ENCODE peak calls at places on chromosomes 16 and 17, in five cellular contexts. One of them, this sample, is unnamed.

GRCh38 chr17:2695961-2696760 is 15.4 kb downstream of the CLUH start:
- DNase-seq in BE2C: no peak
- DNase-seq in AG09309: no peak
- DNase-seq in left lung: peak
- DNase-seq in Caco-2: peak
- DNase-seq in this sample: no peak

GRCh38 chr17:75153854-75154194 is 488 bp downstream of the JPT1 start:
- DNase-seq in Caco-2: no peak
- DNase-seq in AG09309: no peak
- DNase-seq in left lung: peak
- DNase-seq in BE2C: peak
- DNase-seq in this sample: no peak

GRCh38 chr17:7308625-7309433 is 1.4 kb downstream of the EIF5A start:
- DNase-seq in AG09309: no peak
- DNase-seq in BE2C: peak
- DNase-seq in left lung: peak
- DNase-seq in Caco-2: peak
- DNase-seq in this sample: peak

GRCh38 chr17:82496529-82497434 is 22.8 kb upstream of the FOXK2 start:
- DNase-seq in BE2C: peak
- DNase-seq in AG09309: no peak
- DNase-seq in left lung: peak
- DNase-seq in Caco-2: peak
- DNase-seq in this sample: peak

GRCh38 chr16:88807142-88807625 is 3.6 kb downstream of the CDT1 start:
- DNase-seq in AG09309: no peak
- DNase-seq in BE2C: no peak
- DNase-seq in Caco-2: no peak
- DNase-seq in left lung: no peak
- DNase-seq in this sample: no peak

GRCh38 chr17:70050192-70050591 is 24.8 kb upstream of the KCNJ16 start:
- DNase-seq in left lung: no peak
- DNase-seq in BE2C: no peak
- DNase-seq in AG09309: peak
- DNase-seq in Caco-2: no peak
- DNase-seq in this sample: no peak

GRCh38 chr17:80180192-80180591 is 10.4 kb downstream of the CARD14 start:
- DNase-seq in BE2C: no peak
- DNase-seq in left lung: no peak
- DNase-seq in AG09309: no peak
- DNase-seq in Caco-2: no peak
- DNase-seq in this sample: no peak

GRCh38 chr17:78707923-78708322 is 74.2 kb downstream of the CYTH1 start:
- DNase-seq in left lung: no peak
- DNase-seq in Caco-2: no peak
- DNase-seq in BE2C: no peak
- DNase-seq in AG09309: no peak
- DNase-seq in this sample: no peak

GRCh38 chr16:58970775-58971174 is 236.7 kb upstream of the GOT2 start:
- DNase-seq in Caco-2: no peak
- DNase-seq in BE2C: no peak
- DNase-seq in left lung: no peak
- DNase-seq in AG09309: no peak
- DNase-seq in this sample: no peak

GRCh38 chr17:83203472-83204221 is 124.2 kb downstream of the METRNL start:
- DNase-seq in Caco-2: peak
- DNase-seq in AG09309: no peak
- DNase-seq in BE2C: peak
- DNase-seq in left lung: peak
- DNase-seq in this sample: no peak

GRCh38 chr17:18039535-18040286 is 503 bp downstream of the GID4 start:
- DNase-seq in BE2C: no peak
- DNase-seq in left lung: peak
- DNase-seq in AG09309: no peak
- DNase-seq in Caco-2: peak
- DNase-seq in this sample: no peak

GRCh38 chr17:75767881-75768280 is 2.9 kb upstream of the GALK1 start:
- DNase-seq in BE2C: no peak
- DNase-seq in AG09309: no peak
- DNase-seq in Caco-2: peak
- DNase-seq in left lung: no peak
- DNase-seq in this sample: no peak

GRCh38 chr17:81931557-81932332 is 4.2 kb upstream of the MAFG start:
- DNase-seq in left lung: no peak
- DNase-seq in AG09309: no peak
- DNase-seq in Caco-2: no peak
- DNase-seq in BE2C: no peak
- DNase-seq in this sample: no peak

GRCh38 chr16:27242398-27242797 is 26.2 kb downstream of the NSMCE1 start:
- DNase-seq in AG09309: no peak
- DNase-seq in Caco-2: no peak
- DNase-seq in left lung: peak
- DNase-seq in BE2C: no peak
- DNase-seq in this sample: no peak

GRCh38 chr17:62161405-62162148 is 96.5 kb upstream of the MED13 start:
- DNase-seq in Caco-2: no peak
- DNase-seq in AG09309: no peak
- DNase-seq in left lung: no peak
- DNase-seq in BE2C: peak
- DNase-seq in this sample: no peak

GRCh38 chr17:4420692-4421131 is 13.0 kb upstream of the SPNS3 start:
- DNase-seq in AG09309: peak
- DNase-seq in left lung: peak
- DNase-seq in BE2C: peak
- DNase-seq in Caco-2: peak
- DNase-seq in this sample: peak

GRCh38 chr16:19601083-19601976 is 45.8 kb downstream of the VPS35L start:
- DNase-seq in BE2C: peak
- DNase-seq in left lung: no peak
- DNase-seq in Caco-2: no peak
- DNase-seq in AG09309: no peak
- DNase-seq in this sample: peak

GRCh38 chr17:45758544-45758943 is 25.6 kb upstream of the CRHR1 start:
- DNase-seq in AG09309: no peak
- DNase-seq in BE2C: no peak
- DNase-seq in left lung: no peak
- DNase-seq in Caco-2: no peak
- DNase-seq in this sample: no peak

GRCh38 chr16:30032083-30032819 is 1.2 kb upstream of the TLCD3B start:
- DNase-seq in AG09309: peak
- DNase-seq in BE2C: peak
- DNase-seq in Caco-2: peak
- DNase-seq in left lung: no peak
- DNase-seq in this sample: peak

GRCh38 chr17:2083613-2084128 is 28.8 kb downstream of the HIC1 start:
- DNase-seq in AG09309: no peak
- DNase-seq in left lung: peak
- DNase-seq in Caco-2: peak
- DNase-seq in BE2C: no peak
- DNase-seq in this sample: no peak

GRCh38 chr17:72554508-72554907 is 433.7 kb downstream of the SOX9 start:
- DNase-seq in AG09309: no peak
- DNase-seq in left lung: no peak
- DNase-seq in BE2C: no peak
- DNase-seq in Caco-2: no peak
- DNase-seq in this sample: no peak

GRCh38 chr17:27396941-27397340 is 59.3 kb upstream of the KSR1 start:
- DNase-seq in AG09309: peak
- DNase-seq in BE2C: no peak
- DNase-seq in Caco-2: no peak
- DNase-seq in left lung: no peak
- DNase-seq in this sample: no peak

GRCh38 chr17:82064433-82065192 is 991 bp downstream of the DUS1L start:
- DNase-seq in Caco-2: no peak
- DNase-seq in AG09309: no peak
- DNase-seq in left lung: no peak
- DNase-seq in BE2C: no peak
- DNase-seq in this sample: no peak

DNA sequence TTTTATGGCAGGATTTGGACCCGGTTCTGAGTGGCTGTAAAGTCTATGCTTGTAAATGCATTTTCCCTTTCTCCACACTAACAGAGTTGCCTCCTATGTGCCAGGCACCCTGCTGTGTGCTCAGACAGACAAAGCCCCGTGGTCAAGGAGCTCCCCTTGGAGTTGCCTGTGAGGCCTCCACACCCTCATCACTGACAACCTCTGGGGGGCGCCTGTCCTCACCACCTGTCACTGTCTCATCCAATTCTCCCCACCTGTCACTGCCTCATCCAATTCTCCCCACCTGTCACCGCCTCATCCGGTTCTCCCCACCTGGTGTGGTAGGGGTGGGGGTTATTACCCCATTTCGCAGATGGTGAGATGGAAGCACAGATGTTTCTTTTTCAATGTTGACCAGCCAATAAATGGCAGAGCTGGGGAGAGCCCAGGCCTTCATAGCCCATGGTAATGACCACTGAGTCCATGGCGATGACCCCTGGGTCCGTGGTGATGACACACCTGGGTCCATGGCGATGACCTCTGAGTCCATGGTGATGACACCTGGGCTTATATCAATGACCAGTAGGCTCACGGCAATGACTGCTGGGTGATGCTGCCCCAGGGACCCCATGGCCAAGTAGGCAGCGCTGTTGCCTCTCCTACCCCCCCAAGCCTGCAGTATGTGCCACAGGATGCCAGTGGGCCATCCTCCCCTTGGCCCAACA is 150.1 kb downstream of the IRF8 start:
- DNase-seq in Caco-2: peak
- DNase-seq in AG09309: no peak
- DNase-seq in BE2C: no peak
- DNase-seq in left lung: peak
- DNase-seq in this sample: no peak
- TF ChIP-seq CTCF in Caco-2: no peak
- TF ChIP-seq CTCF in AG09309: no peak
- TF ChIP-seq CTCF in BE2C: peak
- TF ChIP-seq CTCF in left lung: no peak
- TF ChIP-seq CTCF in this sample: no peak

DNA sequence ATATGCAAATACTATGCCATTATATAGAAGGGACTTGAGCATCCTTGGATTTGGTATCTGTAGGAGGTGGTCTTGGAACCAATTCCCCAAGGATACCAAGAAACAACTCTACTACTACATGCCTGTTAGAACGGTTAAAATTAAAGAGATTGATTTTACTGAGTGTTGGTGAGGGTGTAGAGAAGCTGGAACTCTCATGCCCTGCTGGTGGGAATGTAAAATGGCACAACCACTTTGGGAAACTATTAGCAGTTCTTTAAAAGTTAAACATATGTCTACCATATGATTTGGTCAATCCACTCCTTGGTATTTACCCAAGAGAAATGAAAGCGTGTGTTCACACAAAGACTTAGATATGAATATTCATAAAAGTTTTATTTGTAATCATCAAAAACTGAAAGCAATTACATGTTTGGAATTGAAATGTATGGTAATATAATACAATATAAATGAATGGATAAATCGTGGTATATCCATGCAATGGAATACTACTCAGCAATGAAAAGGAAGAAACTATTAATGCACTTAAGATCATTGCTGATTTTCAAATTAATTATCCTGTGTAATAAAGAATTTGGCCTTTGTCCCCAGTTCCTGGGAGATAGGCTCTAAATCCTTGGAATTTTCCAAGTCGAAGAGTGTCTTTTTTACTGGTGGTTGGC is 7.8 kb downstream of the MFSD6L start:
- DNase-seq in AG09309: no peak
- DNase-seq in Caco-2: no peak
- DNase-seq in BE2C: no peak
- DNase-seq in left lung: no peak
- DNase-seq in this sample: no peak
- TF ChIP-seq CTCF in AG09309: no peak
- TF ChIP-seq CTCF in Caco-2: no peak
- TF ChIP-seq CTCF in BE2C: peak
- TF ChIP-seq CTCF in left lung: no peak
- TF ChIP-seq CTCF in this sample: no peak

GRCh38 chr17:28712705-28713415 is 1.2 kb upstream of the PROCA1 start:
- DNase-seq in left lung: no peak
- DNase-seq in Caco-2: no peak
- DNase-seq in AG09309: no peak
- DNase-seq in BE2C: no peak
- DNase-seq in this sample: no peak

GRCh38 chr17:28710948-28711722 is 553 bp downstream of the PROCA1 start:
- DNase-seq in Caco-2: peak
- DNase-seq in left lung: peak
- DNase-seq in AG09309: peak
- DNase-seq in BE2C: peak
- DNase-seq in this sample: peak

GRCh38 chr17:28714281-28714680 is 2.6 kb upstream of the PROCA1 start:
- DNase-seq in left lung: no peak
- DNase-seq in Caco-2: no peak
- DNase-seq in BE2C: no peak
- DNase-seq in AG09309: no peak
- DNase-seq in this sample: no peak

GRCh38 chr17:28711723-28712036 is at the start of gene PROCA1:
- DNase-seq in left lung: no peak
- DNase-seq in BE2C: no peak
- DNase-seq in Caco-2: no peak
- DNase-seq in AG09309: no peak
- DNase-seq in this sample: no peak

DNA sequence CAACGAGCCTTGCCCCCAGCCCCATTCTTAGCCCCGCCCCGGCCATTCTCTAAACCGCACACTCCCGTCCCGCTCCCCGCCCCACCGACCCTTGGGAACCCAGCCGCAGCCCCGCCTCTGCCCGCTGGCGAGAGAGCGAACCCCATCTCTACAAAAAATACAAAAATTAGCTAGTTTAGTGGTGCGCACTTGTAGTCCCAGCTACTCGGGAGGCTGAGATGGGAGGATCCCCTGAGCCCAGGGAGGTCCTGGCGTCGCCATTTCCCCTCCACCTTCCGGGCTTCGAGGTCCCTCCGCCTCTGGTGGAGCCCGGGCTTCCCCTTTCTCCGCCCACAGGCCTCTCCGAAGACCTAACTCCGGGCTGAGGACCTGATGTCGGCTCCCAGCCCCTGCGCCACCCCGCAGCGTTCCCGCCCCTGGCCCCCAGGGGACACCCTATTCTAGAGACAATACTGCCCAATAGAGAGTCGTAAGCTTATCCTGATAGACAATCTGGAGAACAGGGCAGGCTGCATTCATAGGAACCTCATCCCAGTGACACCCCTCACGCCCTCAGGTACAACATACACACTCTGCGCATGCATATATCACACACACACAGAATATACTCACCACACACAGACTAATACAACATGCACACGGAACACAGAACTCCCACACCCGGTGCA is 483 bp upstream of the PROCA1 start:
- DNase-seq in BE2C: no peak
- DNase-seq in AG09309: no peak
- DNase-seq in Caco-2: no peak
- DNase-seq in left lung: peak
- DNase-seq in this sample: peak
- TF ChIP-seq CTCF in BE2C: no peak
- TF ChIP-seq CTCF in AG09309: no peak
- TF ChIP-seq CTCF in Caco-2: no peak
- TF ChIP-seq CTCF in left lung: no peak
- TF ChIP-seq CTCF in this sample: no peak

DNA sequence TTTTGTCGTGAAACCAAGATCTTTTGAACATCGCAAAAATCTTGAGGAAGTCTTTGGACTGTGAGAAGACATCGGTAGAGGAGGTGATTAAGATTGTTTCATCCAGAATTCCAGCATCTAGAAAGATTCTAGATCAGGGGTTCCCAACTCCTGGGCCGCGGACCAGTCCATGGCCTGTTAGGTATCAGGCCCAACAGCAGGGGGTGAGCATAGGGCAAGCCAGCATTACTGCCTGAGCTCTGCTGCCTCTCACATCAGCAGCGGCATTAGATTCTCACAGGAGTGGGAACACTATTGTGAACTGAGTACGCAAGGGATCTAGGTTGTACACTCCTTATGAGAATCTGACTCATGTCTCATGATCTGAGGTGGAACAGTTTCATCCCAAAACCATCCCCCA is 600.6 kb upstream of the CDH11 start:
- DNase-seq in Caco-2: no peak
- DNase-seq in left lung: no peak
- DNase-seq in BE2C: no peak
- DNase-seq in AG09309: no peak
- DNase-seq in this sample: no peak
- TF ChIP-seq CTCF in Caco-2: no peak
- TF ChIP-seq CTCF in left lung: no peak
- TF ChIP-seq CTCF in BE2C: peak
- TF ChIP-seq CTCF in AG09309: no peak
- TF ChIP-seq CTCF in this sample: no peak

This sample was measured in nephron progenitor cell.